ENCODE peak calls at places on chromosome 2, in five cellular contexts. One of them, this sample, is unnamed.

GRCh38 chr2:112803691-112804521 is 19.6 kb upstream of the IL1A start:
- DNase-seq in A549: peak; percentile 81
- DNase-seq in uterus: no peak
- DNase-seq in pancreas: no peak
- DNase-seq in heart left ventricle: no peak
- DNase-seq in this sample: no peak

GRCh38 chr2:88919087-88919738 is 227.7 kb downstream of the RPIA start:
- DNase-seq in pancreas: no peak
- DNase-seq in A549: peak; percentile 58
- DNase-seq in heart left ventricle: no peak
- DNase-seq in uterus: no peak
- DNase-seq in this sample: no peak

GRCh38 chr2:240351826-240352426 is 83.5 kb upstream of the GPC1 start:
- DNase-seq in uterus: no peak
- DNase-seq in heart left ventricle: peak; percentile 44
- DNase-seq in pancreas: no peak
- DNase-seq in A549: no peak
- DNase-seq in this sample: no peak

GRCh38 chr2:50018938-50019337 is 864.6 kb upstream of the FSHR start:
- DNase-seq in uterus: no peak
- DNase-seq in heart left ventricle: no peak
- DNase-seq in pancreas: no peak
- DNase-seq in A549: no peak
- DNase-seq in this sample: no peak

GRCh38 chr2:182077451-182078142 is 91.9 kb downstream of the PPP1R1C start:
- DNase-seq in pancreas: peak; percentile 35
- DNase-seq in heart left ventricle: no peak
- DNase-seq in A549: peak; percentile 80
- DNase-seq in uterus: peak; percentile 15
- DNase-seq in this sample: no peak

GRCh38 chr2:232577841-232578240 is 27.4 kb downstream of the EIF4E2 start:
- DNase-seq in uterus: no peak
- DNase-seq in A549: no peak
- DNase-seq in pancreas: no peak
- DNase-seq in heart left ventricle: no peak
- DNase-seq in this sample: no peak

GRCh38 chr2:176814274-176814673 is 398.3 kb upstream of the HNRNPA3 start:
- DNase-seq in uterus: no peak
- DNase-seq in A549: no peak
- DNase-seq in pancreas: no peak
- DNase-seq in heart left ventricle: no peak
- DNase-seq in this sample: no peak

GRCh38 chr2:241230435-241230834 is 42.0 kb downstream of the ANO7 start:
- DNase-seq in A549: no peak
- DNase-seq in pancreas: peak; percentile 64
- DNase-seq in heart left ventricle: no peak
- DNase-seq in uterus: no peak
- DNase-seq in this sample: no peak

GRCh38 chr2:230956827-230957755 is 32.0 kb upstream of the GPR55 start:
- DNase-seq in A549: peak; percentile 60
- DNase-seq in pancreas: no peak
- DNase-seq in heart left ventricle: peak; percentile 39
- DNase-seq in uterus: peak; percentile 53
- DNase-seq in this sample: peak; percentile 27

GRCh38 chr2:165529130-165529529 is 59.6 kb downstream of the CSRNP3 start:
- DNase-seq in pancreas: no peak
- DNase-seq in A549: no peak
- DNase-seq in uterus: no peak
- DNase-seq in heart left ventricle: no peak
- DNase-seq in this sample: no peak

GRCh38 chr2:165522746-165523145 is 53.2 kb downstream of the CSRNP3 start:
- DNase-seq in pancreas: no peak
- DNase-seq in heart left ventricle: no peak
- DNase-seq in A549: no peak
- DNase-seq in uterus: no peak
- DNase-seq in this sample: no peak

GRCh38 chr2:165533331-165533730 is 63.8 kb downstream of the CSRNP3 start:
- DNase-seq in A549: no peak
- DNase-seq in heart left ventricle: no peak
- DNase-seq in pancreas: no peak
- DNase-seq in uterus: no peak
- DNase-seq in this sample: no peak

GRCh38 chr2:165524720-165525119 is 55.2 kb downstream of the CSRNP3 start:
- DNase-seq in uterus: no peak
- DNase-seq in A549: no peak
- DNase-seq in pancreas: no peak
- DNase-seq in heart left ventricle: no peak
- DNase-seq in this sample: no peak

GRCh38 chr2:165528691-165529090 is 59.2 kb downstream of the CSRNP3 start:
- DNase-seq in heart left ventricle: no peak
- DNase-seq in uterus: no peak
- DNase-seq in A549: no peak
- DNase-seq in pancreas: peak; percentile 33
- DNase-seq in this sample: no peak
- H3K27ac ChIP-seq in heart left ventricle: no peak overlapping the region
- H3K27ac ChIP-seq in uterus: no peak overlapping the region
- H3K27ac ChIP-seq in A549: no peak overlapping the region
- H3K27ac ChIP-seq in pancreas: no peak overlapping the region
- H3K27ac ChIP-seq in this sample: no peak overlapping the region

GRCh38 chr2:237694423-237695194 is 67.2 kb downstream of the LRRFIP1 start:
- DNase-seq in uterus: peak; percentile 24
- DNase-seq in pancreas: no peak
- DNase-seq in A549: no peak
- DNase-seq in heart left ventricle: peak; percentile 51
- DNase-seq in this sample: no peak
- H3K4me1 ChIP-seq in uterus: peaks cover 15% of the 10 kb centered on the region
- H3K4me1 ChIP-seq in pancreas: peaks cover 52% of the 10 kb centered on the region
- H3K4me1 ChIP-seq in A549: peaks cover 53% of the 10 kb centered on the region
- H3K4me1 ChIP-seq in heart left ventricle: peaks cover 25% of the 10 kb centered on the region
- H3K4me1 ChIP-seq in this sample: peaks cover 76% of the 10 kb centered on the region

DNA sequence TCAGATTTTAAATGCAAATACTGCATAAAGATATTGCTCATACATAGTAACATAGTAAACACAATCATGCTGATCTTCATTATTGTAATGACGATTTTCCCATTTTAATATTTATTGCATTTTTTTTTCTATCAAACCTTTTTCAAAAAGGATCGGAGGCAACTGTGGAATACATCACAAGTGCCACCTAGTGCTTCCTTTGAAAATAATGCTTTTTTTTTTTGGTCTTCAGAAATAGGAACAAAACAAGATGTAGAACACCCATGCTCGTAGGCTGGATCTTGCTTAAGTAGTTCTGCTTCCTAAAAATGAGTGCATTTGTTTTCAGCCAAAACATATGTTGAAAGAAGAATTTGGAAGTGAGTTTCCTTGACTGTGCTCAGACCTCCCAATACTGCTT is 35.7 kb upstream of the GPR155 start:
- DNase-seq in pancreas: no peak
- DNase-seq in A549: peak; percentile 29
- DNase-seq in uterus: no peak
- DNase-seq in heart left ventricle: no peak
- DNase-seq in this sample: no peak
- TF ChIP-seq CTCF in pancreas: peak; percentile 24
- TF ChIP-seq CTCF in A549: peak; percentile 50
- TF ChIP-seq CTCF in uterus: no peak
- TF ChIP-seq CTCF in heart left ventricle: peak; percentile 43
- TF ChIP-seq CTCF in this sample: no peak

GRCh38 chr2:237889016-237889415 is 29.6 kb downstream of the RAMP1 start:
- DNase-seq in A549: no peak
- DNase-seq in pancreas: no peak
- DNase-seq in heart left ventricle: no peak
- DNase-seq in uterus: peak; percentile 15
- DNase-seq in this sample: no peak

GRCh38 chr2:237888389-237888788 is 29.0 kb downstream of the RAMP1 start:
- DNase-seq in A549: no peak
- DNase-seq in uterus: no peak
- DNase-seq in heart left ventricle: no peak
- DNase-seq in pancreas: no peak
- DNase-seq in this sample: no peak

GRCh38 chr2:237885171-237885930 is 25.9 kb downstream of the RAMP1 start:
- DNase-seq in A549: no peak
- DNase-seq in pancreas: peak; percentile 73
- DNase-seq in uterus: peak; percentile 66
- DNase-seq in heart left ventricle: peak; percentile 22
- DNase-seq in this sample: no peak

GRCh38 chr2:237885931-237886701 is 26.7 kb downstream of the RAMP1 start:
- DNase-seq in pancreas: peak; percentile 72
- DNase-seq in heart left ventricle: peak; percentile 88
- DNase-seq in A549: no peak
- DNase-seq in uterus: peak; percentile 94
- DNase-seq in this sample: no peak

DNA sequence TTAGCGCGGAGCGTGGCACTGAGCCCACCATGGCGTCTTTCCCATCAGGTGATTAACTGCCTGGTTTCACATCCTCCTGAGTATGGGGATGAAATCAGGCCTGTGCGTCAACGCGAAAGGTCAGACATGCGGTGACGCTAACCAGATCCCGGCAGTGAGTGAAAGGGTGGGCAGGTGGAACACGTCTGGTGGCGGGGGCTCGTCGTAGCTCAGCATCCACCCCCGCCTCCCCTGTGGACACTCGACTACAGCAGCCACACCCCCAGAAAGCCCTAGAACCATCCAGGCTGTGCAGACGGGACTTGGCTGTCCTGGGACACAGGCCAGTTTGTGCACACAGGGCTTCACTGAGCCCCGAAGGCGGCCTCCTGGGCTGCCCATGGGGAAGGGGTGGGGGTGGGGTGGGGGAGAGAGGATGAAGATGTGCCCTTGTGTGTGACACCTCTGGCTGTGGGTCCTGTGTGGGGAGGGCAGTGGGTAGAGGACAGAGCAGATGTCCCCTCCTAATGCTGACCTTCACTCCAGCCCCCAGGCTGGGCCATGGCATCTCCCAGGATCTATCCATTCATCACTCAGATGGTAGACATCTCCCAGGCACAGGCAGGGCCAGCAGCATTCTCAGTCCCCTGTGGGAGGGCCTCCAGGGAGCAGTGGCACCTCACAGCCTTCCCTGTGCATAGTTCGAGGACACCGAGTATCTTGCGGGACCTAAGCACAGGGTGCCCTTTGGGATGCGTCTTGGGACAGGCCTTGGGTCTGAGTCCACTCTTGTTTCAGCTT is 27.5 kb downstream of the RAMP1 start:
- DNase-seq in A549: no peak
- DNase-seq in uterus: peak; percentile 99
- DNase-seq in heart left ventricle: peak; percentile 90
- DNase-seq in pancreas: peak; percentile 49
- DNase-seq in this sample: no peak
- H3K27ac ChIP-seq in A549: no peak overlapping the region
- H3K27ac ChIP-seq in uterus: peak overlapping the region; percentile 98
- H3K27ac ChIP-seq in heart left ventricle: peak overlapping the region; percentile 86
- H3K27ac ChIP-seq in pancreas: no peak overlapping the region
- H3K27ac ChIP-seq in this sample: no peak overlapping the region